ENCODE peak calls at places on chromosomes 7 and 10, in five cellular contexts. One of them, this sample, is unnamed.

GRCh38 chr10:133528296-133528844 is 1.2 kb downstream of the CYP2E1 start:
- DNase-seq in choroid plexus epithelial cell: no peak
- DNase-seq in stomach: no peak
- DNase-seq in brain microvascular endothelial cell: no peak
- DNase-seq in fibroblast of mammary gland: no peak
- DNase-seq in this sample: no peak

GRCh38 chr10:13099144-13099665 is 758 bp upstream of the OPTN start:
- DNase-seq in choroid plexus epithelial cell: peak
- DNase-seq in brain microvascular endothelial cell: peak
- DNase-seq in stomach: no peak
- DNase-seq in fibroblast of mammary gland: peak
- DNase-seq in this sample: peak

GRCh38 chr7:105438847-105439173 is 50.1 kb upstream of the SRPK2 start:
- DNase-seq in brain microvascular endothelial cell: no peak
- DNase-seq in choroid plexus epithelial cell: no peak
- DNase-seq in fibroblast of mammary gland: no peak
- DNase-seq in stomach: no peak
- DNase-seq in this sample: no peak

GRCh38 chr7:38215734-38216670 is 38.0 kb downstream of the STARD3NL start:
- DNase-seq in brain microvascular endothelial cell: peak
- DNase-seq in choroid plexus epithelial cell: peak
- DNase-seq in stomach: peak
- DNase-seq in fibroblast of mammary gland: peak
- DNase-seq in this sample: peak

GRCh38 chr10:122617476-122618270 is 57.1 kb downstream of the DMBT1 start:
- DNase-seq in fibroblast of mammary gland: no peak
- DNase-seq in brain microvascular endothelial cell: no peak
- DNase-seq in choroid plexus epithelial cell: no peak
- DNase-seq in stomach: no peak
- DNase-seq in this sample: no peak

GRCh38 chr7:31078363-31078990 is 26.4 kb downstream of the ADCYAP1R1 start:
- DNase-seq in choroid plexus epithelial cell: no peak
- DNase-seq in brain microvascular endothelial cell: no peak
- DNase-seq in fibroblast of mammary gland: no peak
- DNase-seq in stomach: no peak
- DNase-seq in this sample: no peak

GRCh38 chr7:44706788-44707557 is 41.7 kb upstream of the ZMIZ2 start:
- DNase-seq in stomach: no peak
- DNase-seq in choroid plexus epithelial cell: no peak
- DNase-seq in fibroblast of mammary gland: no peak
- DNase-seq in brain microvascular endothelial cell: no peak
- DNase-seq in this sample: no peak

GRCh38 chr10:79430946-79431345 is 14.5 kb downstream of the ZCCHC24 start:
- DNase-seq in choroid plexus epithelial cell: peak
- DNase-seq in stomach: no peak
- DNase-seq in brain microvascular endothelial cell: no peak
- DNase-seq in fibroblast of mammary gland: no peak
- DNase-seq in this sample: no peak

GRCh38 chr7:46522354-46522906 is 601.4 kb upstream of the IGFBP3 start:
- DNase-seq in fibroblast of mammary gland: no peak
- DNase-seq in choroid plexus epithelial cell: no peak
- DNase-seq in stomach: no peak
- DNase-seq in brain microvascular endothelial cell: no peak
- DNase-seq in this sample: no peak

GRCh38 chr10:101031796-101032636 is 982 bp downstream of the SFXN3 start:
- DNase-seq in choroid plexus epithelial cell: peak
- DNase-seq in brain microvascular endothelial cell: peak
- DNase-seq in fibroblast of mammary gland: peak
- DNase-seq in stomach: peak
- DNase-seq in this sample: peak

GRCh38 chr7:41045556-41046123 is 657.2 kb downstream of the INHBA start:
- DNase-seq in fibroblast of mammary gland: no peak
- DNase-seq in brain microvascular endothelial cell: no peak
- DNase-seq in stomach: peak
- DNase-seq in choroid plexus epithelial cell: no peak
- DNase-seq in this sample: no peak

GRCh38 chr7:641966-642365 is 84.5 kb upstream of the DNAAF5 start:
- DNase-seq in choroid plexus epithelial cell: no peak
- DNase-seq in stomach: no peak
- DNase-seq in fibroblast of mammary gland: no peak
- DNase-seq in brain microvascular endothelial cell: no peak
- DNase-seq in this sample: no peak

GRCh38 chr7:641269-641671 is 85.2 kb upstream of the DNAAF5 start:
- DNase-seq in choroid plexus epithelial cell: peak
- DNase-seq in brain microvascular endothelial cell: no peak
- DNase-seq in stomach: no peak
- DNase-seq in fibroblast of mammary gland: no peak
- DNase-seq in this sample: no peak

GRCh38 chr7:646951-647350 is 79.5 kb upstream of the DNAAF5 start:
- DNase-seq in choroid plexus epithelial cell: no peak
- DNase-seq in brain microvascular endothelial cell: no peak
- DNase-seq in stomach: no peak
- DNase-seq in fibroblast of mammary gland: no peak
- DNase-seq in this sample: no peak

GRCh38 chr7:645606-646005 is 80.9 kb upstream of the DNAAF5 start:
- DNase-seq in brain microvascular endothelial cell: no peak
- DNase-seq in choroid plexus epithelial cell: no peak
- DNase-seq in fibroblast of mammary gland: no peak
- DNase-seq in stomach: no peak
- DNase-seq in this sample: no peak

GRCh38 chr7:644381-645305 is 81.9 kb upstream of the DNAAF5 start:
- DNase-seq in stomach: no peak
- DNase-seq in fibroblast of mammary gland: no peak
- DNase-seq in choroid plexus epithelial cell: peak
- DNase-seq in brain microvascular endothelial cell: peak
- DNase-seq in this sample: no peak
- TF ChIP-seq CTCF in stomach: no peak
- TF ChIP-seq CTCF in fibroblast of mammary gland: no peak
- TF ChIP-seq CTCF in choroid plexus epithelial cell: no peak
- TF ChIP-seq CTCF in brain microvascular endothelial cell: no peak
- TF ChIP-seq CTCF in this sample: no peak

GRCh38 chr10:18097524-18097923 is 42.7 kb upstream of the CACNB2 start:
- DNase-seq in brain microvascular endothelial cell: peak
- DNase-seq in choroid plexus epithelial cell: peak
- DNase-seq in fibroblast of mammary gland: peak
- DNase-seq in stomach: no peak
- DNase-seq in this sample: peak

GRCh38 chr10:18094793-18095192 is 45.4 kb upstream of the CACNB2 start:
- DNase-seq in fibroblast of mammary gland: no peak
- DNase-seq in stomach: no peak
- DNase-seq in choroid plexus epithelial cell: no peak
- DNase-seq in brain microvascular endothelial cell: no peak
- DNase-seq in this sample: no peak

GRCh38 chr10:18098201-18098600 is 42.0 kb upstream of the CACNB2 start:
- DNase-seq in brain microvascular endothelial cell: no peak
- DNase-seq in choroid plexus epithelial cell: no peak
- DNase-seq in fibroblast of mammary gland: no peak
- DNase-seq in stomach: no peak
- DNase-seq in this sample: no peak

GRCh38 chr10:18099420-18099819 is 40.8 kb upstream of the CACNB2 start:
- DNase-seq in stomach: no peak
- DNase-seq in choroid plexus epithelial cell: peak
- DNase-seq in brain microvascular endothelial cell: no peak
- DNase-seq in fibroblast of mammary gland: peak
- DNase-seq in this sample: peak

GRCh38 chr10:18094332-18094731 is 45.9 kb upstream of the CACNB2 start:
- DNase-seq in choroid plexus epithelial cell: no peak
- DNase-seq in brain microvascular endothelial cell: no peak
- DNase-seq in stomach: no peak
- DNase-seq in fibroblast of mammary gland: no peak
- DNase-seq in this sample: no peak
- H3K4me3 ChIP-seq in choroid plexus epithelial cell: no peak
- H3K4me3 ChIP-seq in brain microvascular endothelial cell: no peak
- H3K4me3 ChIP-seq in stomach: no peak
- H3K4me3 ChIP-seq in fibroblast of mammary gland: no peak
- H3K4me3 ChIP-seq in this sample: no peak

GRCh38 chr10:95450188-95450587 is 111.0 kb downstream of the SORBS1 start:
- DNase-seq in brain microvascular endothelial cell: no peak
- DNase-seq in choroid plexus epithelial cell: no peak
- DNase-seq in fibroblast of mammary gland: no peak
- DNase-seq in stomach: no peak
- DNase-seq in this sample: no peak
- TF ChIP-seq CTCF in brain microvascular endothelial cell: no peak
- TF ChIP-seq CTCF in choroid plexus epithelial cell: no peak
- TF ChIP-seq CTCF in fibroblast of mammary gland: no peak
- TF ChIP-seq CTCF in stomach: no peak
- TF ChIP-seq CTCF in this sample: no peak

GRCh38 chr10:103969857-103970627 is 3.1 kb downstream of the SLK start:
- DNase-seq in choroid plexus epithelial cell: no peak
- DNase-seq in fibroblast of mammary gland: no peak
- DNase-seq in stomach: no peak
- DNase-seq in brain microvascular endothelial cell: no peak
- DNase-seq in this sample: peak
- H3K4me3 ChIP-seq in choroid plexus epithelial cell: peak
- H3K4me3 ChIP-seq in fibroblast of mammary gland: peak
- H3K4me3 ChIP-seq in stomach: peak
- H3K4me3 ChIP-seq in brain microvascular endothelial cell: peak
- H3K4me3 ChIP-seq in this sample: peak

GRCh38 chr10:51523440-51523839 is 176.0 kb downstream of the CSTF2T start:
- DNase-seq in stomach: no peak
- DNase-seq in brain microvascular endothelial cell: no peak
- DNase-seq in choroid plexus epithelial cell: no peak
- DNase-seq in fibroblast of mammary gland: no peak
- DNase-seq in this sample: no peak
- TF ChIP-seq CTCF in stomach: no peak
- TF ChIP-seq CTCF in brain microvascular endothelial cell: no peak
- TF ChIP-seq CTCF in choroid plexus epithelial cell: no peak
- TF ChIP-seq CTCF in fibroblast of mammary gland: no peak
- TF ChIP-seq CTCF in this sample: no peak

DNA sequence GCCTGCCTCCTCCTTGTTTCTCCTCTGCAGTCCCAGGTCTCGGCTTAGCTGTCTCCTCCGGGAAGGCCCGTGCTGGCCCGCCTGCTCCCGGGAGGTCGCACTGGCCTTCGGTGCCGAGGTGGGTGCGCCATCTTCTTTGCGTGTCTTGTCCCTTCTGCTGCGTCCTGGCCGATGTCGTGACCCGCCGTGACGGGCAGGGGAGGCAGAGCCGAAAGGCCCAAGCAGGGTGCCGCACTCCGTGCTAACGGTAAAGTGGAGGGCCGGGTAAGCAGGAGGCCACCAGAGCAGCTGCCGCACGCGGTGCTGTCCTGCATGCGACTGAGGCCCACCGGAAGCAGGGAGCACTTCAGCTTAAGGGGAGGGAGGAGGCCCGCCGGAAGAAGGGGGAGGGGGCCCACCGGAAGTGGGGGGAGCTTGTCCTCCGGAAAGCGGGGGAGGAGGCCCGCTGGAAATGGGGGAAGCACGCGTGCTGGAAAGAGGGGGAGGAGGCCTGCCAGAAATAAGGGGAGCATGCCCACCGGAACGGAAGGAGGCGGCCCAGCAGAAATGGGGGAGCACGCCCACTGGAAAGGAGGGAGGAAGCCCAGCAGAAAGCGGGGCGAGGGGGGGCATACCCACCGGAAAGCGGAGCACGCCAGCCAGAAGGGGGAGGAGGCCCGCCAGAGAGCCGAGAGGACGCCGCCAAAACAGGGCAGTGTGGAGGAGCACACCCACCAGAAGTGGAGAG is 71.4 kb downstream of the PROSER2 start:
- DNase-seq in fibroblast of mammary gland: no peak
- DNase-seq in stomach: no peak
- DNase-seq in choroid plexus epithelial cell: no peak
- DNase-seq in brain microvascular endothelial cell: no peak
- DNase-seq in this sample: no peak
- H3K4me3 ChIP-seq in fibroblast of mammary gland: no peak
- H3K4me3 ChIP-seq in stomach: no peak
- H3K4me3 ChIP-seq in choroid plexus epithelial cell: no peak
- H3K4me3 ChIP-seq in brain microvascular endothelial cell: no peak
- H3K4me3 ChIP-seq in this sample: no peak

GRCh38 chr7:42495251-42495650 is 258.2 kb upstream of the GLI3 start:
- DNase-seq in stomach: no peak
- DNase-seq in brain microvascular endothelial cell: no peak
- DNase-seq in choroid plexus epithelial cell: peak
- DNase-seq in fibroblast of mammary gland: peak
- DNase-seq in this sample: peak

GRCh38 chr7:42494199-42494710 is 257.2 kb upstream of the GLI3 start:
- DNase-seq in brain microvascular endothelial cell: no peak
- DNase-seq in choroid plexus epithelial cell: peak
- DNase-seq in stomach: no peak
- DNase-seq in fibroblast of mammary gland: no peak
- DNase-seq in this sample: peak

GRCh38 chr7:42492895-42493294 is 255.9 kb upstream of the GLI3 start:
- DNase-seq in fibroblast of mammary gland: no peak
- DNase-seq in choroid plexus epithelial cell: peak
- DNase-seq in stomach: no peak
- DNase-seq in brain microvascular endothelial cell: no peak
- DNase-seq in this sample: no peak

GRCh38 chr7:42494722-42495121 is 257.7 kb upstream of the GLI3 start:
- DNase-seq in stomach: no peak
- DNase-seq in brain microvascular endothelial cell: peak
- DNase-seq in fibroblast of mammary gland: peak
- DNase-seq in choroid plexus epithelial cell: peak
- DNase-seq in this sample: no peak

GRCh38 chr7:42493436-42494198 is 256.6 kb upstream of the GLI3 start:
- DNase-seq in choroid plexus epithelial cell: peak
- DNase-seq in fibroblast of mammary gland: peak
- DNase-seq in stomach: peak
- DNase-seq in brain microvascular endothelial cell: peak
- DNase-seq in this sample: peak
- TF ChIP-seq CTCF in choroid plexus epithelial cell: no peak
- TF ChIP-seq CTCF in fibroblast of mammary gland: no peak
- TF ChIP-seq CTCF in stomach: no peak
- TF ChIP-seq CTCF in brain microvascular endothelial cell: peak
- TF ChIP-seq CTCF in this sample: no peak

GRCh38 chr7:114084381-114085312 is 165.8 kb upstream of the PPP1R3A start:
- DNase-seq in fibroblast of mammary gland: peak
- DNase-seq in choroid plexus epithelial cell: no peak
- DNase-seq in stomach: peak
- DNase-seq in brain microvascular endothelial cell: no peak
- DNase-seq in this sample: peak
- H3K4me3 ChIP-seq in fibroblast of mammary gland: peak
- H3K4me3 ChIP-seq in choroid plexus epithelial cell: peak
- H3K4me3 ChIP-seq in stomach: peak
- H3K4me3 ChIP-seq in brain microvascular endothelial cell: peak
- H3K4me3 ChIP-seq in this sample: peak